ENCODE peak calls at places on chromosome 20, in ten cellular contexts. J is left cardiac atrium, A is astrocyte of the hippocampus, I is nephron progenitor cell, E is NCI-H1048, L is head of caudate nucleus, D is amniotic stem cell, S is NCI-H1105, R is MCF 10A, C is heart right ventricle. N is an unnamed sample.

GRCh38 chr20:11791316-11792228 is 126.1 kb upstream of the BTBD3 start:
- DNase-seq in S (no peak), L (no peak), R (peak), E (no peak), D (no peak), A (no peak), I (no peak), C (no peak), J (no peak), N (no peak)

GRCh38 chr20:56630086-56630493 is 984 bp downstream of the TFAP2C start:
- DNase-seq in I (peak), D (peak), J (peak), R (peak), A (peak), L (no peak), C (no peak), E (peak), S (peak), N (peak)

GRCh38 chr20:29452186-29452585 is 1805.3 kb upstream of the DEFB115 start:
- DNase-seq in R (no peak), A (no peak), E (no peak), C (no peak), D (no peak), J (no peak), S (no peak), L (no peak), I (no peak), N (no peak)

GRCh38 chr20:33229843-33230242 is 6.0 kb upstream of the BPIFA1 start:
- DNase-seq in J (no peak), L (no peak), I (no peak), D (no peak), E (no peak), S (no peak), R (no peak), A (no peak), C (no peak), N (no peak)

GRCh38 chr20:1423625-1424106 is 30.8 kb upstream of the FKBP1A start:
- DNase-seq in L (no peak), D (no peak), J (no peak), E (peak), C (no peak), R (peak), I (peak), A (peak), S (no peak), N (peak)

GRCh38 chr20:48294942-48295341 is 509.7 kb upstream of the SULF2 start:
- DNase-seq in S (no peak), J (no peak), I (no peak), A (no peak), E (no peak), D (no peak), L (no peak), R (no peak), C (no peak), N (no peak)

GRCh38 chr20:63707558-63708300 is at the start of the genes ARFRP1 and ZGPAT:
- DNase-seq in E (peak), D (peak), L (peak), S (peak), C (peak), I (peak), A (peak), R (peak), J (peak), N (peak)

GRCh38 chr20:22004946-22005345 is 299.5 kb downstream of the PAX1 start:
- DNase-seq in C (no peak), E (no peak), I (no peak), D (no peak), A (no peak), J (no peak), S (no peak), R (no peak), L (no peak), N (no peak)

GRCh38 chr20:51411867-51412266 is 130.7 kb downstream of the NFATC2 start:
- DNase-seq in A (no peak), J (no peak), C (no peak), L (no peak), S (no peak), D (no peak), R (no peak), E (no peak), I (no peak), N (no peak)

GRCh38 chr20:34880095-34880680 is 3.8 kb downstream of the ACSS2 start:
- DNase-seq in J (no peak), E (no peak), C (no peak), S (no peak), L (peak), D (no peak), R (no peak), I (no peak), A (no peak), N (no peak)

N was measured in NCI-H526.